ENCODE peak calls at places on chromosome 1, in seven cellular contexts. Z is T-cell, R is GM13976, D is NCI-H2171 treated with DMSO at 0.1 percent for 48 hours, V is NCI-H1436, C is body of pancreas, L is RWPE1. Y is an unnamed sample.

GRCh38 chr1:30763654-30764248 is 6.2 kb upstream of the LAPTM5 start:
- DNase-seq in Z (no peak), R (no peak), D (no peak), V (no peak), C (no peak), L (no peak), Y (no peak)

GRCh38 chr1:167544447-167544846 is 9.1 kb downstream of the CREG1 start:
- DNase-seq in Z (no peak), R (no peak), D (no peak), V (no peak), C (no peak), L (peak; percentile 58), Y (no peak)

GRCh38 chr1:220272841-220273090 is 513 bp upstream of the RAB3GAP2 start:
- DNase-seq in Z (no peak), R (no peak), D (no peak), V (no peak), C (no peak), L (no peak), Y (no peak)

GRCh38 chr1:10773851-10774614 is 22.4 kb downstream of the CASZ1 start:
- DNase-seq in Z (no peak), R (no peak), D (no peak), V (no peak), C (no peak), L (no peak), Y (no peak)

GRCh38 chr1:36977736-36978314 is 56.5 kb downstream of the GRIK3 start:
- DNase-seq in Z (no peak), R (no peak), D (no peak), V (no peak), C (no peak), L (no peak), Y (no peak)

GRCh38 chr1:196209265-196209664 is 399.0 kb downstream of the KCNT2 start:
- DNase-seq in Z (no peak), R (no peak), D (no peak), V (no peak), C (no peak), L (no peak), Y (no peak)

GRCh38 chr1:228668553-228669400 is 66.5 kb upstream of the RHOU start:
- DNase-seq in Z (no peak), R (no peak), D (no peak), V (no peak), C (peak; percentile 27), L (no peak), Y (no peak)

GRCh38 chr1:210938416-210938925 is 195.5 kb downstream of the KCNH1 start:
- DNase-seq in Z (no peak), R (no peak), D (no peak), V (no peak), C (no peak), L (no peak), Y (no peak)

GRCh38 chr1:67853704-67854103 is 20.4 kb upstream of the GNG12 start:
- DNase-seq in Z (no peak), R (peak; percentile 12), D (peak; percentile 77), V (peak; percentile 76), C (peak; percentile 52), L (peak; percentile 70), Y (no peak)

GRCh38 chr1:10796029-10796944 is at the start of gene CASZ1:
- DNase-seq in Z (no peak), R (peak; percentile 48), D (peak; percentile 94), V (peak; percentile 90), C (peak; percentile 88), L (peak; percentile 92), Y (no peak)

GRCh38 chr1:162822391-162823200 is 32.1 kb downstream of the HSD17B7 start:
- DNase-seq in Z (no peak), R (peak; percentile 32), D (peak; percentile 31), V (peak; percentile 46), C (peak; percentile 14), L (no peak), Y (peak; percentile 3)

GRCh38 chr1:66711420-66711819 is 40.8 kb upstream of the DYNLT5 start:
- DNase-seq in Z (no peak), R (no peak), D (no peak), V (peak; percentile 9), C (no peak), L (no peak), Y (no peak)

GRCh38 chr1:172269084-172269483 is 151.4 kb upstream of the C1orf105 start:
- DNase-seq in Z (no peak), R (no peak), D (no peak), V (no peak), C (no peak), L (no peak), Y (no peak)

GRCh38 chr1:57485643-57486042 is 61.8 kb upstream of the DAB1 start:
- DNase-seq in Z (no peak), R (no peak), D (no peak), V (no peak), C (no peak), L (no peak), Y (no peak)

GRCh38 chr1:73205294-73205973 is 923.1 kb upstream of the NEGR1 start:
- DNase-seq in Z (no peak), R (no peak), D (no peak), V (no peak), C (no peak), L (no peak), Y (no peak)

GRCh38 chr1:91609571-91609970 is 108.9 kb downstream of the CDC7 start:
- DNase-seq in Z (no peak), R (no peak), D (no peak), V (no peak), C (no peak), L (peak; percentile 76), Y (no peak)

GRCh38 chr1:221230605-221231004 is 351.4 kb downstream of the HLX start:
- DNase-seq in Z (no peak), R (no peak), D (no peak), V (no peak), C (no peak), L (no peak), Y (no peak)

Y was measured in naive thymus-derived CD8-positive, alpha-beta T cell.